ENCODE peak calls at places on chromosomes 12 and 14, in eight cellular contexts. T is GM20000; X is uterus; M is H1; R is activated CD4-positive, alpha-beta T cell treated with anti-CD3 and anti-CD28 coated beads for 48 hours; V is T47D; O is fibroblast of lung; J is stimulated activated CD8-positive, alpha-beta memory T cell treated with anti-CD3 and anti-CD28 coated beads, Interleukin-15, amount 100 ng/mL, for 24 hours. Y is an unnamed sample.

GRCh38 chr12:6372403-6373003 is 2.9 kb downstream of the SCNN1A start:
- DNase-seq in T (no peak), X (peak), M (no peak), R (no peak), V (peak), O (peak), J (no peak), Y (peak)

GRCh38 chr14:88929656-88930436 is 105.4 kb downstream of the TTC8 start:
- DNase-seq in T (no peak), X (no peak), M (peak), R (peak), V (peak), O (no peak), J (no peak), Y (no peak)

GRCh38 chr14:76772300-76773187 is 11.3 kb downstream of the VASH1 start:
- DNase-seq in T (no peak), X (peak), M (peak), R (no peak), V (no peak), O (peak), J (no peak), Y (peak)

GRCh38 chr14:104929268-104930230 is 4.9 kb downstream of the PLD4 start:
- DNase-seq in T (peak), X (no peak), M (no peak), R (no peak), V (no peak), O (no peak), J (no peak), Y (no peak)

GRCh38 chr14:95609398-95609990 is 74.6 kb downstream of the GLRX5 start:
- DNase-seq in T (peak), X (no peak), M (peak), R (peak), V (peak), O (peak), J (no peak), Y (peak)

GRCh38 chr12:91982946-91983345 is 162.7 kb downstream of the BTG1 start:
- DNase-seq in T (no peak), X (peak), M (no peak), R (no peak), V (no peak), O (no peak), J (no peak), Y (no peak)

GRCh38 chr12:120962487-120963054 is 15.8 kb upstream of the HNF1A start:
- DNase-seq in T (no peak), X (no peak), M (no peak), R (peak), V (no peak), O (no peak), J (no peak), Y (no peak)

GRCh38 chr12:50058743-50059312 is 1.4 kb downstream of the ASIC1 start:
- DNase-seq in T (no peak), X (no peak), M (no peak), R (peak), V (no peak), O (no peak), J (no peak), Y (no peak)

GRCh38 chr12:75207338-75208083 is 2.1 kb downstream of the KCNC2 start:
- DNase-seq in T (peak), X (no peak), M (no peak), R (no peak), V (no peak), O (no peak), J (no peak), Y (no peak)

GRCh38 chr12:23245186-23245585 is 620.2 kb downstream of the ETNK1 start:
- DNase-seq in T (no peak), X (no peak), M (no peak), R (no peak), V (no peak), O (no peak), J (no peak), Y (no peak)